ENCODE peak calls at places on chromosomes 7 and 10, in nine cellular contexts. B, E, M, U, F, Y, X, D and S are unnamed samples.

GRCh38 chr7:156611393-156612010 is 29.1 kb upstream of the RNF32 start:
- DNase-seq in M (no peak), Y (no peak), F (no peak), U (no peak), D (no peak), X (no peak), E (no peak), B (no peak), S (no peak)

GRCh38 chr7:28112467-28112866 is 68.1 kb downstream of the JAZF1 start:
- DNase-seq in U (no peak), M (no peak), F (no peak), E (no peak), B (no peak), X (no peak), D (no peak), Y (no peak), S (no peak)

GRCh38 chr7:31335889-31336201 is 4.7 kb downstream of the NEUROD6 start:
- DNase-seq in B (no peak), F (no peak), Y (no peak), E (no peak), M (no peak), U (no peak), D (peak; percentile 12), X (no peak), S (no peak)

GRCh38 chr10:24153016-24153415 is 55.9 kb upstream of the KIAA1217 start:
- DNase-seq in E (no peak), Y (no peak), D (no peak), X (no peak), M (no peak), B (peak; percentile 2), F (no peak), U (no peak), S (no peak)

GRCh38 chr7:151017953-151018420 is 6.3 kb downstream of the ATG9B start:
- DNase-seq in M (peak; percentile 25), E (peak; percentile 90), D (peak; percentile 84), F (peak; percentile 79), U (no peak), X (peak; percentile 67), B (peak; percentile 31), Y (peak; percentile 59), S (no peak)

GRCh38 chr7:149027560-149028345 is 552 bp downstream of the PDIA4 start:
- DNase-seq in X (no peak), F (no peak), E (no peak), B (peak; percentile 33), U (no peak), M (peak; percentile 41), Y (no peak), D (peak; percentile 30), S (no peak)

GRCh38 chr7:158120313-158120712 is 467.3 kb downstream of the PTPRN2 start:
- DNase-seq in B (no peak), F (no peak), D (no peak), M (no peak), U (no peak), E (no peak), Y (no peak), X (no peak), S (no peak)

GRCh38 chr7:129773328-129773731 is 161.8 kb downstream of the NRF1 start:
- DNase-seq in B (no peak), D (no peak), Y (no peak), F (no peak), U (no peak), X (no peak), M (no peak), E (no peak), S (no peak)

GRCh38 chr10:79505771-79506351 is 6.5 kb upstream of the EIF5AL1 start:
- DNase-seq in X (no peak), D (no peak), F (no peak), B (no peak), Y (no peak), U (no peak), E (no peak), M (no peak), S (no peak)

GRCh38 chr10:79498431-79498830 is 13.9 kb upstream of the EIF5AL1 start:
- DNase-seq in F (no peak), D (no peak), Y (no peak), X (no peak), U (peak; percentile 25), M (no peak), E (no peak), B (no peak), S (no peak)

GRCh38 chr10:79496896-79497295 is 15.4 kb upstream of the EIF5AL1 start:
- DNase-seq in M (no peak), B (no peak), Y (no peak), D (no peak), X (no peak), E (no peak), F (no peak), U (peak; percentile 24), S (no peak)

GRCh38 chr10:79507436-79508167 is 4.7 kb upstream of the EIF5AL1 start:
- DNase-seq in M (no peak), U (no peak), E (no peak), B (no peak), Y (no peak), F (no peak), D (no peak), X (no peak), S (no peak)

DNA sequence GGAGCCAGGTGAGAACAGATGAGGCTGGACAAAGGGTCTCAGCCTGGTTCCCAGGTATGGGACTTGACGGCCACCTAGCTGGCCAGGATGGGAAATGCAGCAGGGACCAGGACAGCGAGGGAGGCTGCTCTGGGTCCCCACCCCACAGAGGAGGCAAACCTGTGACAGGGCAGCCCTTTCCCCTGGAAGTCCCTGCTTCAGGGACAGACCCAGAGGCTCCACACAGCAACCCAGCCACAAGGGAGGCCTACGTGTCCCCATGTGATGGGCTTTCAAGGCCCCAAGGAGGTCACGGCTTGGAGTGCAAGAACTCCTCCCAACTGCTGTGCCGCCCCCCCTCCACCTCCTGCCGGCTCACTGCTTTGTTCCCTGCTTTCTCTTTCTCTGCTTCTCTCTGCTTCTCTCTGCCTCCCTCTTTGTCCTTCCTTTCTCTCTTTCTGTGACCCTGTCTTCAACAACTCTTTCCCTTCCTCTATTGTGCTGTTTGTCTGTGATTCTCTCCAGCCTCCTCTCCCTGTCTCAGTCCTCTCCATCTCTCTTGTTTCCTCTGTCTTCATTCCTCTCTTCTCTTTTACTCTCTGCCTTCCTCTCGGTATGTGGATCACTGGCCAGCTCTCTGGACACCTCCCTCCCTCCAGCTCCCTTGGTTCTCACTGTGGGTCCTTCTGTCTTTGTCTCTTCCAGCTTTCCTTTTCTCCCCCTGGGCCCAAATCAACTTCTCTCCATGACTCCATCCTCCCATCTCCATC is 9.6 kb upstream of the EIF5AL1 start:
- DNase-seq in Y (peak; percentile 22), U (peak; percentile 58), E (peak; percentile 66), X (no peak), B (no peak), D (peak; percentile 52), M (no peak), F (no peak), S (no peak)
- TF ChIP-seq CTCF in Y (peak; percentile 22), U (peak; percentile 22), E (peak; percentile 60), X (peak; percentile 58), B (no peak), D (peak; percentile 48), M (peak; percentile 33), F (peak; percentile 38), S (peak; percentile 23)

DNA sequence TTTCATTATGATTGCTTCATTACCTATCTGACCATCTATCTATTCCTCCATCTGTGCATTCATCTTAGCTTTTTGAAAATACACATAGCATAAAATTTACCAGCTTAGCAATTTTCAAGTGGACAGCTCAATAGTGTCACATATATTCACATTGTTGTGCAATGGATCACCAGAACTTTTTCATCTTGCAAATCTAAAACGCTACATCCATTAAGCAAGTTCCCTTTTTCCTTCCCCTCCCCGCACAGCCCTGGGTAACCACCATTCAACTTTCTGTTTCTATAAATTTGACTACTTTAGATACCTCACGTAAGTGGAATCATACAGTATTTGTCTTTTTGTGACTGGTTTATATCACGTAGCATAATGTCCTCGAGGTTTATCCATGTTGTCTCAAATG is 78.0 kb upstream of the ADRB1 start:
- DNase-seq in U (no peak), B (no peak), Y (no peak), D (no peak), F (no peak), X (no peak), M (no peak), E (no peak), S (no peak)
- H3K4me3 ChIP-seq in U (no peak overlapping the region), B (no peak overlapping the region), Y (no peak overlapping the region), D (no peak overlapping the region), F (no peak overlapping the region), X (no peak overlapping the region), M (no peak overlapping the region), E (no peak overlapping the region), S (no peak overlapping the region)

GRCh38 chr7:46695045-46695708 is 774.1 kb upstream of the IGFBP3 start:
- DNase-seq in E (no peak), U (no peak), M (no peak), Y (no peak), D (no peak), X (no peak), F (no peak), B (peak; percentile 24), S (no peak)
- TF ChIP-seq CTCF in E (no peak), U (no peak), M (peak; percentile 34), Y (no peak), D (no peak), X (peak; percentile 8), F (no peak), B (peak; percentile 10), S (no peak)

GRCh38 chr10:72803119-72803505 is 90.4 kb upstream of the OIT3 start:
- DNase-seq in M (peak; percentile 10), Y (no peak), F (no peak), D (no peak), X (no peak), B (no peak), U (no peak), E (no peak), S (no peak)

GRCh38 chr10:72800741-72801092 is 92.8 kb upstream of the OIT3 start:
- DNase-seq in F (no peak), X (no peak), D (no peak), E (no peak), U (no peak), M (no peak), Y (no peak), B (no peak), S (no peak)

GRCh38 chr10:72801263-72801868 is 92.2 kb upstream of the OIT3 start:
- DNase-seq in B (no peak), M (no peak), U (no peak), D (no peak), X (no peak), E (no peak), F (no peak), Y (no peak), S (no peak)

GRCh38 chr10:72800000-72800740 is 93.4 kb upstream of the OIT3 start:
- DNase-seq in U (no peak), E (no peak), B (peak; percentile 47), F (no peak), Y (no peak), X (no peak), M (peak; percentile 66), D (no peak), S (no peak)

DNA sequence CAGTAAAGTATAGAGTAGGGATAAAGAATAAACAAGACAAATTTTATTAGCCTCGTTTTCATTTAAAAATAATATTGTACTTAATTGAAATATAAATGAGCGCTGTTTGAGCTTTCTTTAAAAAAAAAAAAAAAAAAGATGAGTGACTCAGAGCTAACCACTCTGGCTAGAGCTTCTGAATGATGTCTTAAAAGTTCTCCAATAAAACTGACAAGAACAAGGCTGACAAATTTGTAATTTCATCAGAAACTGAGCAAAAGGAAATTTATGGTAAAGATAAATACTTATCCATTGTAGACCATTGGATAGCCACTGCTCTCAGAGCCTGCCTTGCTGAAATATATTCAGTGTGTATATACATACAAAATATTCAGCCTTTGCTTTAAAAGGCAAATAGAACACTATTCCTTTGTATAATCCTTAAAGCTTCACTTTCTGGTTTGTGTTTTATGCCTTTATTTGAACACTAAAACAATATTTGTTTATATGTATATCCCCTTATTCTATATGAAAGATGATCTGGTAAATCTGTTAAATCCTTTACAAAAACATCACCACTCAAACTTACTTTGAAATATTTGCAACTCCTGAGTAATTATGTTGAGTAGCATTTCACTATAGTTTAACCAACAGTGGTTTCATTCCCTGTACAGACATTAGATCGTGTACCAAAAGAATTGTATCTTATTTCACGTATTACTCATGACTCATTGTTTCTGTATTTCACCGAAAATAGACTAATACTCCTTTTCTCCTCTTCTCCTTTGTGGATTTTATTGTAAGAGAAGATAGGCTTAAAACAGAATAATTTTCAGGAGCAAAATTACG is 91.0 kb upstream of the OIT3 start:
- DNase-seq in F (no peak), M (peak; percentile 74), X (no peak), E (no peak), Y (no peak), B (peak; percentile 73), D (no peak), U (no peak), S (no peak)
- H3K4me3 ChIP-seq in F (no peak overlapping the region), M (peak overlapping the region; percentile 20), X (peak overlapping the region; percentile 36), E (no peak overlapping the region), Y (no peak overlapping the region), B (peak overlapping the region; percentile 7), D (no peak overlapping the region), U (no peak overlapping the region), S (no peak overlapping the region)